ENCODE peak calls at places on chromosomes 6 and 20, in seven cellular contexts. One of them, this sample, is unnamed.

GRCh38 chr20:57781901-57782300 is 72.1 kb upstream of the PMEPA1 start:
- DNase-seq in stimulated activated CD8-positive, alpha-beta memory T cell treated with anti-CD3 and anti-CD28 coated beads, Interleukin-2, amount 100 ng/mL, for 1 hour: no peak
- DNase-seq in CD8-positive, alpha-beta memory T cell: no peak
- DNase-seq in glutamatergic neuron: no peak
- DNase-seq in HuH-7.5: no peak
- DNase-seq in GM04504: no peak
- DNase-seq in colonic mucosa: no peak
- DNase-seq in this sample: no peak

GRCh38 chr6:147063469-147064031 is 140.7 kb upstream of the STXBP5 start:
- DNase-seq in CD8-positive, alpha-beta memory T cell: no peak
- DNase-seq in stimulated activated CD8-positive, alpha-beta memory T cell treated with anti-CD3 and anti-CD28 coated beads, Interleukin-2, amount 100 ng/mL, for 1 hour: no peak
- DNase-seq in GM04504: peak; percentile 63
- DNase-seq in HuH-7.5: no peak
- DNase-seq in glutamatergic neuron: no peak
- DNase-seq in colonic mucosa: no peak
- DNase-seq in this sample: no peak

GRCh38 chr6:15957655-15958169 is 171.2 kb upstream of the MYLIP start:
- DNase-seq in CD8-positive, alpha-beta memory T cell: no peak
- DNase-seq in glutamatergic neuron: no peak
- DNase-seq in colonic mucosa: no peak
- DNase-seq in GM04504: no peak
- DNase-seq in stimulated activated CD8-positive, alpha-beta memory T cell treated with anti-CD3 and anti-CD28 coated beads, Interleukin-2, amount 100 ng/mL, for 1 hour: no peak
- DNase-seq in HuH-7.5: no peak
- DNase-seq in this sample: no peak

GRCh38 chr6:147986891-147987290 is 355.7 kb upstream of the SASH1 start:
- DNase-seq in GM04504: no peak
- DNase-seq in HuH-7.5: no peak
- DNase-seq in CD8-positive, alpha-beta memory T cell: no peak
- DNase-seq in stimulated activated CD8-positive, alpha-beta memory T cell treated with anti-CD3 and anti-CD28 coated beads, Interleukin-2, amount 100 ng/mL, for 1 hour: no peak
- DNase-seq in colonic mucosa: no peak
- DNase-seq in glutamatergic neuron: no peak
- DNase-seq in this sample: no peak

GRCh38 chr20:24662756-24663399 is 193.4 kb downstream of the SYNDIG1 start:
- DNase-seq in CD8-positive, alpha-beta memory T cell: no peak
- DNase-seq in stimulated activated CD8-positive, alpha-beta memory T cell treated with anti-CD3 and anti-CD28 coated beads, Interleukin-2, amount 100 ng/mL, for 1 hour: no peak
- DNase-seq in colonic mucosa: no peak
- DNase-seq in glutamatergic neuron: no peak
- DNase-seq in HuH-7.5: no peak
- DNase-seq in GM04504: peak; percentile 21
- DNase-seq in this sample: no peak

GRCh38 chr6:81487489-81487888 is 265.0 kb downstream of the TENT5A start:
- DNase-seq in CD8-positive, alpha-beta memory T cell: no peak
- DNase-seq in stimulated activated CD8-positive, alpha-beta memory T cell treated with anti-CD3 and anti-CD28 coated beads, Interleukin-2, amount 100 ng/mL, for 1 hour: no peak
- DNase-seq in HuH-7.5: no peak
- DNase-seq in GM04504: no peak
- DNase-seq in glutamatergic neuron: peak; percentile 17
- DNase-seq in colonic mucosa: peak; percentile 38
- DNase-seq in this sample: no peak

GRCh38 chr6:20838113-20838512 is 303.9 kb downstream of the CDKAL1 start:
- DNase-seq in CD8-positive, alpha-beta memory T cell: no peak
- DNase-seq in HuH-7.5: no peak
- DNase-seq in glutamatergic neuron: no peak
- DNase-seq in stimulated activated CD8-positive, alpha-beta memory T cell treated with anti-CD3 and anti-CD28 coated beads, Interleukin-2, amount 100 ng/mL, for 1 hour: no peak
- DNase-seq in GM04504: no peak
- DNase-seq in colonic mucosa: no peak
- DNase-seq in this sample: no peak

GRCh38 chr6:44697333-44697732 is 309.8 kb downstream of the CDC5L start:
- DNase-seq in colonic mucosa: no peak
- DNase-seq in GM04504: peak; percentile 52
- DNase-seq in glutamatergic neuron: peak; percentile 28
- DNase-seq in HuH-7.5: no peak
- DNase-seq in CD8-positive, alpha-beta memory T cell: no peak
- DNase-seq in stimulated activated CD8-positive, alpha-beta memory T cell treated with anti-CD3 and anti-CD28 coated beads, Interleukin-2, amount 100 ng/mL, for 1 hour: no peak
- DNase-seq in this sample: no peak

GRCh38 chr6:13360671-13361540 is 32.6 kb upstream of the TBC1D7 start:
- DNase-seq in glutamatergic neuron: no peak
- DNase-seq in stimulated activated CD8-positive, alpha-beta memory T cell treated with anti-CD3 and anti-CD28 coated beads, Interleukin-2, amount 100 ng/mL, for 1 hour: no peak
- DNase-seq in GM04504: no peak
- DNase-seq in HuH-7.5: no peak
- DNase-seq in CD8-positive, alpha-beta memory T cell: no peak
- DNase-seq in colonic mucosa: no peak
- DNase-seq in this sample: no peak

GRCh38 chr6:15672291-15672690 is 9.5 kb upstream of the DTNBP1 start:
- DNase-seq in glutamatergic neuron: no peak
- DNase-seq in colonic mucosa: no peak
- DNase-seq in CD8-positive, alpha-beta memory T cell: no peak
- DNase-seq in HuH-7.5: no peak
- DNase-seq in GM04504: no peak
- DNase-seq in stimulated activated CD8-positive, alpha-beta memory T cell treated with anti-CD3 and anti-CD28 coated beads, Interleukin-2, amount 100 ng/mL, for 1 hour: no peak
- DNase-seq in this sample: no peak

GRCh38 chr20:21820688-21821087 is 115.2 kb downstream of the PAX1 start:
- DNase-seq in GM04504: no peak
- DNase-seq in CD8-positive, alpha-beta memory T cell: no peak
- DNase-seq in stimulated activated CD8-positive, alpha-beta memory T cell treated with anti-CD3 and anti-CD28 coated beads, Interleukin-2, amount 100 ng/mL, for 1 hour: no peak
- DNase-seq in HuH-7.5: no peak
- DNase-seq in glutamatergic neuron: no peak
- DNase-seq in colonic mucosa: no peak
- DNase-seq in this sample: no peak

GRCh38 chr20:52242237-52243230 is 51.0 kb upstream of the ZFP64 start:
- DNase-seq in glutamatergic neuron: no peak
- DNase-seq in stimulated activated CD8-positive, alpha-beta memory T cell treated with anti-CD3 and anti-CD28 coated beads, Interleukin-2, amount 100 ng/mL, for 1 hour: no peak
- DNase-seq in CD8-positive, alpha-beta memory T cell: no peak
- DNase-seq in GM04504: no peak
- DNase-seq in colonic mucosa: no peak
- DNase-seq in HuH-7.5: no peak
- DNase-seq in this sample: no peak

GRCh38 chr6:104829183-104829958 is 30.3 kb downstream of the HACE1 start:
- DNase-seq in HuH-7.5: no peak
- DNase-seq in glutamatergic neuron: no peak
- DNase-seq in stimulated activated CD8-positive, alpha-beta memory T cell treated with anti-CD3 and anti-CD28 coated beads, Interleukin-2, amount 100 ng/mL, for 1 hour: no peak
- DNase-seq in CD8-positive, alpha-beta memory T cell: no peak
- DNase-seq in colonic mucosa: no peak
- DNase-seq in GM04504: no peak
- DNase-seq in this sample: no peak

GRCh38 chr20:40786336-40786735 is 97.3 kb upstream of the MAFB start:
- DNase-seq in GM04504: no peak
- DNase-seq in HuH-7.5: no peak
- DNase-seq in stimulated activated CD8-positive, alpha-beta memory T cell treated with anti-CD3 and anti-CD28 coated beads, Interleukin-2, amount 100 ng/mL, for 1 hour: no peak
- DNase-seq in CD8-positive, alpha-beta memory T cell: no peak
- DNase-seq in glutamatergic neuron: no peak
- DNase-seq in colonic mucosa: no peak
- DNase-seq in this sample: no peak

GRCh38 chr6:112245511-112246203 is 8.7 kb downstream of the LAMA4 start:
- DNase-seq in CD8-positive, alpha-beta memory T cell: no peak
- DNase-seq in glutamatergic neuron: no peak
- DNase-seq in stimulated activated CD8-positive, alpha-beta memory T cell treated with anti-CD3 and anti-CD28 coated beads, Interleukin-2, amount 100 ng/mL, for 1 hour: no peak
- DNase-seq in colonic mucosa: no peak
- DNase-seq in GM04504: peak; percentile 85
- DNase-seq in HuH-7.5: no peak
- DNase-seq in this sample: no peak

GRCh38 chr20:48636301-48636700 is 191.5 kb downstream of the PREX1 start:
- DNase-seq in colonic mucosa: no peak
- DNase-seq in stimulated activated CD8-positive, alpha-beta memory T cell treated with anti-CD3 and anti-CD28 coated beads, Interleukin-2, amount 100 ng/mL, for 1 hour: no peak
- DNase-seq in CD8-positive, alpha-beta memory T cell: no peak
- DNase-seq in HuH-7.5: no peak
- DNase-seq in GM04504: no peak
- DNase-seq in glutamatergic neuron: no peak
- DNase-seq in this sample: no peak

GRCh38 chr20:46174469-46175126 is 56.5 kb downstream of the CD40 start:
- DNase-seq in HuH-7.5: peak; percentile 84
- DNase-seq in glutamatergic neuron: peak; percentile 93
- DNase-seq in GM04504: peak; percentile 7
- DNase-seq in colonic mucosa: peak; percentile 70
- DNase-seq in stimulated activated CD8-positive, alpha-beta memory T cell treated with anti-CD3 and anti-CD28 coated beads, Interleukin-2, amount 100 ng/mL, for 1 hour: peak; percentile 43
- DNase-seq in CD8-positive, alpha-beta memory T cell: peak; percentile 54
- DNase-seq in this sample: peak; percentile 86

GRCh38 chr6:112622036-112622435 is 274.9 kb downstream of the RFPL4B start:
- DNase-seq in glutamatergic neuron: no peak
- DNase-seq in CD8-positive, alpha-beta memory T cell: no peak
- DNase-seq in HuH-7.5: no peak
- DNase-seq in colonic mucosa: no peak
- DNase-seq in stimulated activated CD8-positive, alpha-beta memory T cell treated with anti-CD3 and anti-CD28 coated beads, Interleukin-2, amount 100 ng/mL, for 1 hour: no peak
- DNase-seq in GM04504: no peak
- DNase-seq in this sample: no peak

GRCh38 chr6:148311849-148312669 is 30.6 kb upstream of the SASH1 start:
- DNase-seq in HuH-7.5: no peak
- DNase-seq in colonic mucosa: no peak
- DNase-seq in glutamatergic neuron: no peak
- DNase-seq in GM04504: no peak
- DNase-seq in stimulated activated CD8-positive, alpha-beta memory T cell treated with anti-CD3 and anti-CD28 coated beads, Interleukin-2, amount 100 ng/mL, for 1 hour: no peak
- DNase-seq in CD8-positive, alpha-beta memory T cell: no peak
- DNase-seq in this sample: no peak

GRCh38 chr6:46983007-46983411 is 59.1 kb downstream of the ADGRF1 start:
- DNase-seq in GM04504: peak; percentile 47
- DNase-seq in HuH-7.5: peak; percentile 15
- DNase-seq in CD8-positive, alpha-beta memory T cell: no peak
- DNase-seq in stimulated activated CD8-positive, alpha-beta memory T cell treated with anti-CD3 and anti-CD28 coated beads, Interleukin-2, amount 100 ng/mL, for 1 hour: no peak
- DNase-seq in colonic mucosa: no peak
- DNase-seq in glutamatergic neuron: no peak
- DNase-seq in this sample: peak; percentile 10

GRCh38 chr20:59148713-59149493 is 14.7 kb upstream of the ZNF831 start:
- DNase-seq in colonic mucosa: no peak
- DNase-seq in CD8-positive, alpha-beta memory T cell: no peak
- DNase-seq in GM04504: no peak
- DNase-seq in glutamatergic neuron: no peak
- DNase-seq in HuH-7.5: no peak
- DNase-seq in stimulated activated CD8-positive, alpha-beta memory T cell treated with anti-CD3 and anti-CD28 coated beads, Interleukin-2, amount 100 ng/mL, for 1 hour: no peak
- DNase-seq in this sample: no peak

GRCh38 chr6:169851641-169852503 is 100.5 kb downstream of the ERMARD start:
- DNase-seq in GM04504: no peak
- DNase-seq in CD8-positive, alpha-beta memory T cell: no peak
- DNase-seq in HuH-7.5: no peak
- DNase-seq in stimulated activated CD8-positive, alpha-beta memory T cell treated with anti-CD3 and anti-CD28 coated beads, Interleukin-2, amount 100 ng/mL, for 1 hour: no peak
- DNase-seq in glutamatergic neuron: no peak
- DNase-seq in colonic mucosa: peak; percentile 14
- DNase-seq in this sample: no peak

GRCh38 chr20:36214684-36215256 is 21.5 kb upstream of the AAR2 start:
- DNase-seq in GM04504: no peak
- DNase-seq in colonic mucosa: no peak
- DNase-seq in CD8-positive, alpha-beta memory T cell: no peak
- DNase-seq in glutamatergic neuron: no peak
- DNase-seq in HuH-7.5: peak; percentile 52
- DNase-seq in stimulated activated CD8-positive, alpha-beta memory T cell treated with anti-CD3 and anti-CD28 coated beads, Interleukin-2, amount 100 ng/mL, for 1 hour: no peak
- DNase-seq in this sample: peak; percentile 50

This sample was measured in HEK293T.